ENCODE peak calls at places on chromosomes 6 and 20, in four cellular contexts. One of them, this sample, is unnamed.

GRCh38 chr20:20277772-20278382 is 90.0 kb upstream of the INSM1 start:
- DNase-seq in effector memory CD4-positive, alpha-beta T cell: no peak
- DNase-seq in CD8-positive, alpha-beta T cell: no peak
- DNase-seq in upper lobe of right lung: no peak
- DNase-seq in this sample: no peak

GRCh38 chr6:14320342-14320741 is 202.8 kb downstream of the CD83 start:
- DNase-seq in upper lobe of right lung: no peak
- DNase-seq in CD8-positive, alpha-beta T cell: no peak
- DNase-seq in effector memory CD4-positive, alpha-beta T cell: no peak
- DNase-seq in this sample: no peak

GRCh38 chr20:36199293-36200257 is 36.7 kb upstream of the AAR2 start:
- DNase-seq in CD8-positive, alpha-beta T cell: peak; percentile 53
- DNase-seq in upper lobe of right lung: peak; percentile 74
- DNase-seq in effector memory CD4-positive, alpha-beta T cell: peak; percentile 26
- DNase-seq in this sample: peak; percentile 75

GRCh38 chr6:87279051-87279595 is 43.3 kb upstream of the SMIM8 start:
- DNase-seq in upper lobe of right lung: no peak
- DNase-seq in effector memory CD4-positive, alpha-beta T cell: no peak
- DNase-seq in CD8-positive, alpha-beta T cell: no peak
- DNase-seq in this sample: peak; percentile 29

GRCh38 chr6:53645850-53646249 is 19.7 kb downstream of the KLHL31 start:
- DNase-seq in effector memory CD4-positive, alpha-beta T cell: no peak
- DNase-seq in CD8-positive, alpha-beta T cell: no peak
- DNase-seq in upper lobe of right lung: no peak
- DNase-seq in this sample: no peak

GRCh38 chr6:26412225-26412624 is 10.2 kb downstream of the BTN3A1 start:
- DNase-seq in upper lobe of right lung: no peak
- DNase-seq in CD8-positive, alpha-beta T cell: no peak
- DNase-seq in effector memory CD4-positive, alpha-beta T cell: no peak
- DNase-seq in this sample: no peak

GRCh38 chr6:38350220-38350619 is 289.5 kb downstream of the BTBD9 start:
- DNase-seq in CD8-positive, alpha-beta T cell: no peak
- DNase-seq in upper lobe of right lung: no peak
- DNase-seq in effector memory CD4-positive, alpha-beta T cell: no peak
- DNase-seq in this sample: no peak

GRCh38 chr6:3315841-3316240 is 57.1 kb downstream of the PSMG4 start:
- DNase-seq in effector memory CD4-positive, alpha-beta T cell: no peak
- DNase-seq in CD8-positive, alpha-beta T cell: no peak
- DNase-seq in upper lobe of right lung: no peak
- DNase-seq in this sample: no peak

GRCh38 chr6:34423254-34423653 is 2.6 kb downstream of the RPS10 start:
- DNase-seq in CD8-positive, alpha-beta T cell: no peak
- DNase-seq in effector memory CD4-positive, alpha-beta T cell: no peak
- DNase-seq in upper lobe of right lung: no peak
- DNase-seq in this sample: no peak

GRCh38 chr6:131946404-131946991 is 4.7 kb downstream of the CCN2 start:
- DNase-seq in upper lobe of right lung: no peak
- DNase-seq in effector memory CD4-positive, alpha-beta T cell: no peak
- DNase-seq in CD8-positive, alpha-beta T cell: no peak
- DNase-seq in this sample: no peak

GRCh38 chr6:53250137-53250760 is 98.5 kb downstream of the ELOVL5 start:
- DNase-seq in upper lobe of right lung: no peak
- DNase-seq in effector memory CD4-positive, alpha-beta T cell: no peak
- DNase-seq in CD8-positive, alpha-beta T cell: no peak
- DNase-seq in this sample: no peak

GRCh38 chr20:60187683-60188082 is 229.5 kb downstream of the CDH26 start:
- DNase-seq in effector memory CD4-positive, alpha-beta T cell: no peak
- DNase-seq in upper lobe of right lung: no peak
- DNase-seq in CD8-positive, alpha-beta T cell: no peak
- DNase-seq in this sample: no peak

GRCh38 chr6:29723666-29724588 is 693 bp downstream of the HLA-F start:
- DNase-seq in upper lobe of right lung: peak; percentile 80
- DNase-seq in effector memory CD4-positive, alpha-beta T cell: peak; percentile 77
- DNase-seq in CD8-positive, alpha-beta T cell: peak; percentile 61
- DNase-seq in this sample: peak; percentile 59

GRCh38 chr6:131037194-131037897 is 25.7 kb downstream of the EPB41L2 start:
- DNase-seq in CD8-positive, alpha-beta T cell: no peak
- DNase-seq in effector memory CD4-positive, alpha-beta T cell: no peak
- DNase-seq in upper lobe of right lung: no peak
- DNase-seq in this sample: no peak

GRCh38 chr6:6659600-6660327 is 71.2 kb downstream of the LY86 start:
- DNase-seq in upper lobe of right lung: no peak
- DNase-seq in effector memory CD4-positive, alpha-beta T cell: no peak
- DNase-seq in CD8-positive, alpha-beta T cell: no peak
- DNase-seq in this sample: no peak

GRCh38 chr20:52190437-52191131 is 995 bp downstream of the ZFP64 start:
- DNase-seq in effector memory CD4-positive, alpha-beta T cell: no peak
- DNase-seq in upper lobe of right lung: no peak
- DNase-seq in CD8-positive, alpha-beta T cell: no peak
- DNase-seq in this sample: peak; percentile 66

GRCh38 chr6:31396422-31397152 is 6.8 kb upstream of the MICA start:
- DNase-seq in effector memory CD4-positive, alpha-beta T cell: peak; percentile 68
- DNase-seq in upper lobe of right lung: peak; percentile 86
- DNase-seq in CD8-positive, alpha-beta T cell: peak; percentile 79
- DNase-seq in this sample: peak; percentile 77

GRCh38 chr6:12654526-12654925 is 62.0 kb upstream of the PHACTR1 start:
- DNase-seq in upper lobe of right lung: no peak
- DNase-seq in effector memory CD4-positive, alpha-beta T cell: no peak
- DNase-seq in CD8-positive, alpha-beta T cell: no peak
- DNase-seq in this sample: no peak

GRCh38 chr6:139881728-139882211 is 507.3 kb upstream of the CITED2 start:
- DNase-seq in upper lobe of right lung: no peak
- DNase-seq in effector memory CD4-positive, alpha-beta T cell: no peak
- DNase-seq in CD8-positive, alpha-beta T cell: no peak
- DNase-seq in this sample: peak; percentile 9

DNA sequence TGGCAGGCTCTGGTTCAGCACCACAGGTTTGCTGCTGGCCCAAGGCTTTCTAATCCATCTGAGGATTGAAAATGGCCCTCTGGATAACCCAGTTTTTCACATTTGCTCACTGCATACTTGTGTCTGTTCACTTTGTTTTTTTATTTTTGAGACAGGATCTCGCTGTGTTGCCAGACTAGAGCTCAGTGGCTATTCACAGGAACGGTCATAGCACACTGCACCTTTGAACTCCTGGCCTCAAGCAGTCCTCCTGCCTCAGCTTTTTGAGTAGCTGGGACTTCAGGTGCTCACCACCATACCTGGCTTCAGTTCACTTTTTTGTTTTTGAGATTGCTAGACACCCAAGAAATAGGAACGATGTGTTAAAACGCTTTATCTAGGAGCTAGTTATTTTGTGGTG is 57.9 kb downstream of the ITCH start:
- DNase-seq in upper lobe of right lung: no peak
- DNase-seq in effector memory CD4-positive, alpha-beta T cell: no peak
- DNase-seq in CD8-positive, alpha-beta T cell: no peak
- DNase-seq in this sample: no peak
- H3K36me3 ChIP-seq in upper lobe of right lung: peaks cover 93% of the 10 kb centered on the region
- H3K36me3 ChIP-seq in effector memory CD4-positive, alpha-beta T cell: peaks cover 15% of the 10 kb centered on the region
- H3K36me3 ChIP-seq in CD8-positive, alpha-beta T cell: peaks cover 19% of the 10 kb centered on the region
- H3K36me3 ChIP-seq in this sample: peaks cover 52% of the 10 kb centered on the region

GRCh38 chr6:148964467-148964866 is 217.6 kb downstream of the UST start:
- DNase-seq in upper lobe of right lung: no peak
- DNase-seq in effector memory CD4-positive, alpha-beta T cell: no peak
- DNase-seq in CD8-positive, alpha-beta T cell: no peak
- DNase-seq in this sample: no peak
- H3K4me3 ChIP-seq in upper lobe of right lung: no peak overlapping the region
- H3K4me3 ChIP-seq in effector memory CD4-positive, alpha-beta T cell: no peak overlapping the region
- H3K4me3 ChIP-seq in CD8-positive, alpha-beta T cell: no peak overlapping the region
- H3K4me3 ChIP-seq in this sample: no peak overlapping the region

DNA sequence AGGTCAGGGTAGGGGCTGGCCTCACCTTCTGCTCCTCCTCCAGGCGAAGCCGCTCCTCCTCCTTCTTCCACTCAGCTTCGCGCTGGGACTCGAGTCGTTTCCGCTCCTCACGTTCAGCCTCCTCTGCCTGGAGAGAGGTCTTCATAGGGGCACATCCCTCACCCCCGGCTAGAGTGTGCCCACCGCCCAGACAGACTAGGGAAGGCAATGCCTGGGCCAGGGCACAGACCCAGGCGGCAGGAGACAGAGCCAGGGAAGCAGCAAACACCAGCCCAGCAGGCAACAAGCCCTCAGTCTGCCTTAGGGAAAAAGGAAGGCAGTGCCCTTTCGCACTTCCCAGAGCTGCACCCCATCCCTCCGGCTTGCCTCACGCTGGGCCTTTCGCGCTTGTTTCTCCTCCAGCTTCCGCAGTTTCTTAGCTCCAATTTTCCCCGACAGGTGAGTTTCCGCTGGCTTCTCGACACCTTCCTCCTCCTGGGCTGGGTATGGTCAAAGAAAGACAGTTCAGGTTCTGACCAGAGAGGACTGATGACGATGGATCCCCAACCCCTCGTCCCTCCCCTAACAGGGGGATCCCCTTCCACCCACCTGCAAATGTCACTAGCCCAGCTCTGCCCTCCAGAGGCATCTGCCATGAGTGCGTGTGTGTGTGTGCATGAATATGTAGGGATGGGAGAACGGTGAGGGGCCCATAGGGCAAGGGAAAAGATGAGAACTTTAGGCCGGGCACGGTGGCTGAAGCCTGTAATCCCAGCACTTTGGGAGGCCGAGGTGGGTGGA is 4.3 kb downstream of the DDRGK1 start:
- DNase-seq in upper lobe of right lung: no peak
- DNase-seq in CD8-positive, alpha-beta T cell: no peak
- DNase-seq in effector memory CD4-positive, alpha-beta T cell: no peak
- DNase-seq in this sample: no peak
- H3K36me3 ChIP-seq in upper lobe of right lung: peaks cover 74% of the 10 kb centered on the region
- H3K36me3 ChIP-seq in CD8-positive, alpha-beta T cell: peaks cover 26% of the 10 kb centered on the region
- H3K36me3 ChIP-seq in effector memory CD4-positive, alpha-beta T cell: peaks cover 36% of the 10 kb centered on the region
- H3K36me3 ChIP-seq in this sample: peaks cover 38% of the 10 kb centered on the region

GRCh38 chr6:43076928-43077809 is 1.1 kb downstream of the PTK7 start:
- DNase-seq in effector memory CD4-positive, alpha-beta T cell: no peak
- DNase-seq in CD8-positive, alpha-beta T cell: no peak
- DNase-seq in upper lobe of right lung: peak; percentile 74
- DNase-seq in this sample: no peak

GRCh38 chr6:43075791-43076092 is 372 bp upstream of the PTK7 start:
- DNase-seq in CD8-positive, alpha-beta T cell: no peak
- DNase-seq in upper lobe of right lung: no peak
- DNase-seq in effector memory CD4-positive, alpha-beta T cell: no peak
- DNase-seq in this sample: no peak

GRCh38 chr6:43076093-43076927 is at the start of gene PTK7:
- DNase-seq in CD8-positive, alpha-beta T cell: no peak
- DNase-seq in upper lobe of right lung: peak; percentile 85
- DNase-seq in effector memory CD4-positive, alpha-beta T cell: no peak
- DNase-seq in this sample: no peak

GRCh38 chr6:43078651-43079050 is 2.5 kb downstream of the PTK7 start:
- DNase-seq in upper lobe of right lung: no peak
- DNase-seq in CD8-positive, alpha-beta T cell: no peak
- DNase-seq in effector memory CD4-positive, alpha-beta T cell: no peak
- DNase-seq in this sample: no peak

GRCh38 chr6:43077981-43078411 is 1.9 kb downstream of the PTK7 start:
- DNase-seq in CD8-positive, alpha-beta T cell: no peak
- DNase-seq in effector memory CD4-positive, alpha-beta T cell: no peak
- DNase-seq in upper lobe of right lung: no peak
- DNase-seq in this sample: no peak
- H3K4me3 ChIP-seq in CD8-positive, alpha-beta T cell: no peak overlapping the region
- H3K4me3 ChIP-seq in effector memory CD4-positive, alpha-beta T cell: no peak overlapping the region
- H3K4me3 ChIP-seq in upper lobe of right lung: peak overlapping the region; percentile 74
- H3K4me3 ChIP-seq in this sample: no peak overlapping the region

DNA sequence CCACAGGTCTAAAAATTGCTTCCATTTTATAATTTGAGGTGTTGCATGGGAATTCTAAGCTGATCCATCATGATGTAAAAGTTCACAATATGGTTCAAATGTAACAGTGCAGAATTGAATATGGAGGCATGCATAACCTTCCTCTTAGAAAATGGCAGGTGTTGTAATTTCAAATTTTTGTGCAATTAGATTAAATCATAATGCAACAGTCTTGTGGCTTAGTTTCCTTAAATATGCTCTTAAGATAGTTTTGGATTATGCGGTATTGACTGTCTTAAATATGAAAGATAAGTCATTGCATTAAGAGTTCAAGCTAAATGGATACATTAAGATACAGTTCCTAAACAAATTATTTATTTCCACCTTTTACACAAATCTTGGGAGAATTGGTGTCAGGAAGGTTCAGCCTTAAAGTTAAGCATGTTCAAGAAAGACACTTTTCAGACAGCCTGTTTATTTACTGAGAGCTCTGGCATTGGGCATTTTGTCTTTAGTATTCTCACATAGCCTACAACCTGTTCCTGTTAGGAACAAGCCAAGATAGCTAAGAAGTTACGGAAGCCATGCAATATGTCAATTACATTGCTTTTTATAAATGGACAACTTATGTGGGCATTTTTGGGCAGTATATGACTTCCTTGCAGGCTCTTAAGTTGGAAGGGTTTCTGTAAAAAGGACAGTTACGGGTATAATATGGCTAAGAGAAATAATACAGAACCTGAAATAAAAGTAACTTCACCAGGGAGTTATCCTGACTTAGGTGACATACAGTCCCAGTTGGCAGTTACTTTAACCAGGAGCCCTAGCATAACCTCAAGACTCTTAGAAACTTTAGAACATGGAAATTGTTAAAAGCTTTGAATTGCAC is 9.3 kb downstream of the SRSF3 start:
- DNase-seq in effector memory CD4-positive, alpha-beta T cell: no peak
- DNase-seq in upper lobe of right lung: no peak
- DNase-seq in CD8-positive, alpha-beta T cell: no peak
- DNase-seq in this sample: no peak
- H3K36me3 ChIP-seq in effector memory CD4-positive, alpha-beta T cell: peaks cover 87% of the 10 kb centered on the region
- H3K36me3 ChIP-seq in upper lobe of right lung: peaks cover 100% of the 10 kb centered on the region
- H3K36me3 ChIP-seq in CD8-positive, alpha-beta T cell: peaks cover 85% of the 10 kb centered on the region
- H3K36me3 ChIP-seq in this sample: peaks cover 100% of the 10 kb centered on the region

GRCh38 chr20:43375586-43375985 is 82.1 kb upstream of the SRSF6 start:
- DNase-seq in CD8-positive, alpha-beta T cell: no peak
- DNase-seq in effector memory CD4-positive, alpha-beta T cell: no peak
- DNase-seq in upper lobe of right lung: no peak
- DNase-seq in this sample: no peak
- H3K4me3 ChIP-seq in CD8-positive, alpha-beta T cell: no peak overlapping the region
- H3K4me3 ChIP-seq in effector memory CD4-positive, alpha-beta T cell: no peak overlapping the region
- H3K4me3 ChIP-seq in upper lobe of right lung: no peak overlapping the region
- H3K4me3 ChIP-seq in this sample: no peak overlapping the region

GRCh38 chr6:89750338-89750737 is 69.3 kb downstream of the MDN1 start:
- DNase-seq in effector memory CD4-positive, alpha-beta T cell: no peak
- DNase-seq in CD8-positive, alpha-beta T cell: no peak
- DNase-seq in upper lobe of right lung: no peak
- DNase-seq in this sample: no peak

GRCh38 chr6:89745728-89746127 is 73.9 kb downstream of the MDN1 start:
- DNase-seq in upper lobe of right lung: no peak
- DNase-seq in CD8-positive, alpha-beta T cell: no peak
- DNase-seq in effector memory CD4-positive, alpha-beta T cell: no peak
- DNase-seq in this sample: no peak

GRCh38 chr6:89749918-89750317 is 69.7 kb downstream of the MDN1 start:
- DNase-seq in upper lobe of right lung: no peak
- DNase-seq in CD8-positive, alpha-beta T cell: no peak
- DNase-seq in effector memory CD4-positive, alpha-beta T cell: no peak
- DNase-seq in this sample: no peak

GRCh38 chr6:89745096-89745495 is 74.5 kb downstream of the MDN1 start:
- DNase-seq in CD8-positive, alpha-beta T cell: no peak
- DNase-seq in effector memory CD4-positive, alpha-beta T cell: no peak
- DNase-seq in upper lobe of right lung: no peak
- DNase-seq in this sample: no peak
- H3K36me3 ChIP-seq in CD8-positive, alpha-beta T cell: peaks cover 26% of the 10 kb centered on the region
- H3K36me3 ChIP-seq in effector memory CD4-positive, alpha-beta T cell: peaks cover 38% of the 10 kb centered on the region
- H3K36me3 ChIP-seq in upper lobe of right lung: peaks cover 66% of the 10 kb centered on the region
- H3K36me3 ChIP-seq in this sample: peaks cover 72% of the 10 kb centered on the region

GRCh38 chr20:54475334-54476287 is at the start of gene DOK5:
- DNase-seq in CD8-positive, alpha-beta T cell: no peak
- DNase-seq in effector memory CD4-positive, alpha-beta T cell: no peak
- DNase-seq in upper lobe of right lung: no peak
- DNase-seq in this sample: no peak
- H3K4me3 ChIP-seq in CD8-positive, alpha-beta T cell: no peak within 1 kb of the TSS
- H3K4me3 ChIP-seq in effector memory CD4-positive, alpha-beta T cell: no peak within 1 kb of the TSS
- H3K4me3 ChIP-seq in upper lobe of right lung: peak within 1 kb of the TSS; percentile 47
- H3K4me3 ChIP-seq in this sample: no peak within 1 kb of the TSS

This sample was measured in CD4-positive, CD25-positive, alpha-beta regulatory T cell.